ENCODE peak calls at places on chromosomes 3 and 15, in seven cellular contexts. Q, C, H, V, L, J and R are unnamed samples. For H3K4me1, the result is how much of the 10 kb centered on the place peaks cover.

GRCh38 chr15:36252117-36252711 is 327.2 kb upstream of the CDIN1 start:
- DNase-seq in Q (no peak), C (no peak), H (no peak), V (no peak), L (no peak), J (no peak), R (no peak)

GRCh38 chr3:191356586-191357439 is 26.5 kb upstream of the UTS2B start:
- DNase-seq in Q (no peak), C (no peak), H (no peak), V (no peak), L (peak), J (no peak), R (no peak)

GRCh38 chr3:67648229-67648628 is 6.2 kb downstream of the SUCLG2 start:
- DNase-seq in Q (no peak), C (peak), H (no peak), V (no peak), L (no peak), J (no peak), R (no peak)

GRCh38 chr3:133509482-133509881 is 64.0 kb upstream of the CDV3 start:
- DNase-seq in Q (no peak), C (no peak), H (no peak), V (no peak), L (no peak), J (no peak), R (no peak)

GRCh38 chr15:31345606-31346366 is 19.2 kb downstream of the KLF13 start:
- DNase-seq in Q (no peak), C (no peak), H (no peak), V (peak), L (peak), J (no peak), R (no peak)

GRCh38 chr3:145963111-145963510 is 197.9 kb downstream of the PLOD2 start:
- DNase-seq in Q (no peak), C (no peak), H (no peak), V (no peak), L (no peak), J (no peak), R (no peak)

GRCh38 chr3:37766220-37766605 is 95.5 kb upstream of the CTDSPL start:
- DNase-seq in Q (no peak), C (no peak), H (no peak), V (no peak), L (no peak), J (no peak), R (no peak)

GRCh38 chr3:12965999-12966846 is 107.0 kb downstream of the IQSEC1 start:
- DNase-seq in Q (no peak), C (no peak), H (no peak), V (no peak), L (peak), J (no peak), R (no peak)

GRCh38 chr15:90020041-90020735 is 19.1 kb downstream of the ZNF710 start:
- DNase-seq in Q (no peak), C (peak), H (peak), V (no peak), L (no peak), J (no peak), R (no peak)

GRCh38 chr3:11480663-11481298 is 162.9 kb downstream of the VGLL4 start:
- DNase-seq in Q (no peak), C (peak), H (peak), V (no peak), L (no peak), J (no peak), R (no peak)

GRCh38 chr3:52546111-52546901 is 9.9 kb downstream of the UQCC5 start:
- DNase-seq in Q (no peak), C (no peak), H (no peak), V (no peak), L (no peak), J (no peak), R (no peak)

GRCh38 chr3:167653750-167654149 is at the start of gene WDR49:
- DNase-seq in Q (no peak), C (no peak), H (no peak), V (no peak), L (no peak), J (peak), R (no peak)

GRCh38 chr3:85801955-85802354 is 843.2 kb downstream of the CADM2 start:
- DNase-seq in Q (no peak), C (no peak), H (no peak), V (no peak), L (no peak), J (peak), R (peak)

GRCh38 chr15:68679961-68680371 is 101.2 kb downstream of the CORO2B start:
- DNase-seq in Q (no peak), C (no peak), H (no peak), V (no peak), L (peak), J (no peak), R (no peak)

GRCh38 chr3:37991109-37991508 is 523 bp downstream of the VILL start:
- DNase-seq in Q (no peak), C (no peak), H (peak), V (peak), L (no peak), J (no peak), R (peak)

GRCh38 chr15:77786956-77787355 is 154.2 kb upstream of the LINGO1 start:
- DNase-seq in Q (no peak), C (peak), H (no peak), V (no peak), L (no peak), J (no peak), R (no peak)

GRCh38 chr3:128094295-128095151 is 29.1 kb downstream of the RUVBL1 start:
- DNase-seq in Q (no peak), C (no peak), H (no peak), V (no peak), L (no peak), J (no peak), R (no peak)

GRCh38 chr3:128095222-128095703 is 28.3 kb downstream of the RUVBL1 start:
- DNase-seq in Q (peak), C (peak), H (peak), V (peak), L (peak), J (peak), R (peak)

GRCh38 chr3:128100638-128101037 is 23.0 kb downstream of the RUVBL1 start:
- DNase-seq in Q (no peak), C (no peak), H (no peak), V (no peak), L (no peak), J (no peak), R (no peak)

GRCh38 chr3:128100126-128100525 is 23.5 kb downstream of the RUVBL1 start:
- DNase-seq in Q (no peak), C (no peak), H (no peak), V (no peak), L (no peak), J (no peak), R (no peak)

GRCh38 chr3:128098234-128098633 is 25.4 kb downstream of the RUVBL1 start:
- DNase-seq in Q (no peak), C (no peak), H (no peak), V (no peak), L (no peak), J (no peak), R (peak)
- H3K4me1 ChIP-seq in Q (under half), C (under half), H (half or more), V (under half), L (under half), J (under half), R (under half)

GRCh38 chr15:85429522-85429921 is 49.1 kb downstream of the AKAP13 start:
- DNase-seq in Q (no peak), C (no peak), H (no peak), V (no peak), L (no peak), J (no peak), R (no peak)

GRCh38 chr15:85423256-85423655 is 42.9 kb downstream of the AKAP13 start:
- DNase-seq in Q (no peak), C (no peak), H (no peak), V (no peak), L (no peak), J (no peak), R (no peak)

GRCh38 chr15:85430406-85431204 is 50.2 kb downstream of the AKAP13 start:
- DNase-seq in Q (no peak), C (no peak), H (no peak), V (no peak), L (no peak), J (no peak), R (no peak)

GRCh38 chr15:85424154-85424553 is 43.8 kb downstream of the AKAP13 start:
- DNase-seq in Q (no peak), C (no peak), H (no peak), V (no peak), L (no peak), J (no peak), R (no peak)

DNA sequence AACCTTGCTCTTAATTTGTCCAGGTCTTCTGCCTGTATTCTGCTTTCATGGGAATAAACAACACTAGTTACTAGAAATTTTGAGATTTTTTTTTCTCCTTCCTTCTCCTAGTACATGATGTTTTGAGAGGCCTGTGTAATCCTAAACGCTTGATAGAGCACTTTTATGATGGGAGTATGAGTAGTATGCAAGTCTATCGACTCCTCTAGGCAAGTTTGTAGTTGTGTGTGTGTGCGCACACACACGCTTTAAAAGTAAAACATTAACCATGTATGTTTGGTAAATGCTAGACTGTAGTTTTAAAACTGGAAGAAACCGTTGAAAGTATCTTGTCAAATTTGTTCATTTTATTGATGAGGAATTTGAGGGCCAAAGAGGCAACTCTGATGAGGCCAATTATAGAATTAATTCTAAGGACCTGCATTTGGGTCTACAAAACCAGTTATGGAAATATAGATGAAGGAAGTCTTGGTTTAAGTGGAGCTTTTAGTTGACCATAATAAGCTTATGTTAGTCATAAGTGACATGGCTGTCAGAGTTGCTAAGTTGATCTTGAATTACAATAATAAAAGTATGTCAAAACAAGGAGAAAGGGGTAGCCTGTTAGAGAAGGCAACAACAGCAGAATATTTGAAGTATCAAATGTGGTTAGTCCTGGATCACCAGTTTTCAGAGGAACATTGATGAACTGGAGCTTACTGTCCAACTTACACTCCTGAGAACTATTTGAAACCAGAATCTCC is 47.1 kb downstream of the AKAP13 start:
- DNase-seq in Q (no peak), C (no peak), H (no peak), V (no peak), L (no peak), J (no peak), R (no peak)
- H3K4me1 ChIP-seq in Q (under half), C (under half), H (under half), V (under half), L (under half), J (under half), R (under half)

GRCh38 chr3:44000586-44000985 is 241.1 kb upstream of the TOPAZ1 start:
- DNase-seq in Q (no peak), C (no peak), H (no peak), V (no peak), L (no peak), J (no peak), R (no peak)
- H3K4me1 ChIP-seq in Q (under half), C (under half), H (under half), V (under half), L (under half), J (under half), R (under half)

DNA sequence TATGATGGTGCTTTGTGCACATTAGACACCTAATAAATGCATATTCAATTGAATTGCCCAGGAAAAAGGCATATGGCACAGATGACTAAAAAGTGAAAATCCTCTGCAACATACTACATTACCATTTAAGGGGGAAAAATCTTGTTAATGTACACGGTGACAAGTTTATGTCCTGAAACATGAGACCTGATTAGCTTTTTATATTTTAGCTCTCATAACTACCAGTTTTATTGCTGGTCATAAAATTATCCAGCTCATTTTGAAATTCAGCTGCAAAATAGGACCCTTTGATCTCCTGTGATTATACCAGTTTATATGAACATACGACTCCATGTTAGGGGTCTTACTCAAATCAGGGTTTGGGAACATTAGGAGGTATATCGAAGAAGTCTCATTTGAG is 684.6 kb upstream of the CCDC54 start:
- DNase-seq in Q (no peak), C (no peak), H (no peak), V (no peak), L (no peak), J (no peak), R (no peak)
- H3K4me1 ChIP-seq in Q (under half), C (under half), H (under half), V (under half), L (under half), J (under half), R (under half)

DNA sequence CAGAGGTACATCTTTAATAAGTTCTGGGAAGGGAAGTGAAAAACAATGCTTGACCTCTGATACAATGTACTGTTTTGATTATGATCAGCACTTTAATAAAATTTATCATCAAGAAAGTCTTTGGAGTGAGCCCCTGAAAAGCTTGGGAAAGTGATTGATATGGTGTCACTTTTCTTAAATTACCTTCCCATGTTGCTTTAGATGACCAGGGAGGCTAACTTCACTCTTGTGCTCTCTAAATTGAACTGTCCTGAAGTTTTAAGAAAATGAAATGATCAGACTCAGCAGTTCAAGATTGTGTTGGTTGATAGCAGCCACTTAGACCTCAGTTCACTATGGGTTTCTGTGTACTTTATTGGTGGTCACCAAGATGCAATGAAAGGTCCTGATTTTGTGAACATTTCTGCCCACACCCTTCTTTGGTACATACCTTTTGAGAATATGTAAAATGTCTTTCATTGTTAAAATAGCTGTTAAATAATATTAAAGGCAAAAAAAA is 15.7 kb downstream of the TGFBR2 start:
- DNase-seq in Q (no peak), C (no peak), H (no peak), V (no peak), L (no peak), J (no peak), R (no peak)
- H3K4me1 ChIP-seq in Q (half or more), C (under half), H (under half), V (half or more), L (under half), J (under half), R (half or more)

GRCh38 chr3:58052373-58053273 is 44.4 kb downstream of the FLNB start:
- DNase-seq in Q (no peak), C (peak), H (peak), V (peak), L (peak), J (no peak), R (peak)
- H3K4me1 ChIP-seq in Q (under half), C (under half), H (half or more), V (under half), L (under half), J (under half), R (half or more)

GRCh38 chr15:25848769-25849430 is 14.2 kb downstream of the ATP10A start:
- DNase-seq in Q (no peak), C (no peak), H (no peak), V (no peak), L (no peak), J (no peak), R (peak)

GRCh38 chr15:25852027-25852426 is 11.1 kb downstream of the ATP10A start:
- DNase-seq in Q (no peak), C (no peak), H (no peak), V (no peak), L (no peak), J (no peak), R (no peak)

GRCh38 chr15:25850154-25851111 is 12.7 kb downstream of the ATP10A start:
- DNase-seq in Q (peak), C (peak), H (peak), V (peak), L (peak), J (peak), R (peak)

GRCh38 chr15:25849431-25849921 is 13.7 kb downstream of the ATP10A start:
- DNase-seq in Q (no peak), C (no peak), H (no peak), V (no peak), L (no peak), J (no peak), R (no peak)

DNA sequence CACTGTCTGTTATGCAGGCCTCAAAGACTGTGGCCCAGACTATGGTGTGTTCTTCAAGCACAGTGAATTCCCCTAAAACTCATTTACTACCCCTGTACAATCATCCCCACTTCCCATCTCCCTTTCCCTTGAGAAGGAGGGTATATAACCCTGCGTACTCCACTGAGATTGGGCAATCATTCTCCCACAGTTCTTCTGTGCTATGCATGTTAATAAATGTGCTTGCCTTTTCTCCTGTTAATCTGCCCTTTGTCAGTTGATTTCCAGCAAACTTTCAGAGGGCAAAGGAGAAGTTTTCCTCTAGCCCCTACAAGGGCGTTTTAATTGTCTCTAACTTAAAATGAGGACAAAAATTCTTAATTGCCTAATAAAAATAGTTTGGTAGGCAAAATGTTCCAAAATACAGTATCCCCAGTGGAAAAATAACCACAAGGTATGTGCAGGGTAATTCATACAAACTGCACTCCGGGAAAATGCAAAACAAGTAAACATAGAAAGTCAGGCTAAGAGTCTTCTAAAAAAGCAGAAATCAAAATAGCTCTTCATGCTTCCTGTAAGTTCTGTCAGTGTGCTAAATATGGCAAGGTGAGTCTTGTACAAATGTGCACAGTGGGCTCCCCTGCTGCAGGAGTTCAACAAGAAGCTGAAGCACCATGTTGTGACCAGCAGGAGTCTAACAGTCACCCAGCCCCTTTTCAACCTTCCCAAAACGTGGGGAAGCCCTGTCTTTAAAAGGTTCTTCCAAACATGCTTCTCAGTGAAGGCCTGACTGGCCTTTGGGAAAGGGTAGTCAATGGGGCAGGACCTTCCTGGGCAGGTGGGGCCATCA is 10.2 kb downstream of the ATP10A start:
- DNase-seq in Q (no peak), C (no peak), H (no peak), V (no peak), L (no peak), J (no peak), R (no peak)
- H3K4me1 ChIP-seq in Q (half or more), C (under half), H (under half), V (under half), L (under half), J (under half), R (under half)

GRCh38 chr3:129278970-129279906 is 568 bp downstream of the HMCES start:
- DNase-seq in Q (peak), C (peak), H (peak), V (peak), L (peak), J (peak), R (peak)

GRCh38 chr3:129280183-129280582 is 1.5 kb downstream of the HMCES start:
- DNase-seq in Q (no peak), C (no peak), H (no peak), V (no peak), L (no peak), J (no peak), R (no peak)

GRCh38 chr3:129278439-129278969 is at the start of gene HMCES:
- DNase-seq in Q (peak), C (peak), H (peak), V (peak), L (peak), J (peak), R (peak)

GRCh38 chr3:129276385-129276784 is 2.3 kb upstream of the HMCES start:
- DNase-seq in Q (no peak), C (peak), H (no peak), V (no peak), L (no peak), J (no peak), R (no peak)

DNA sequence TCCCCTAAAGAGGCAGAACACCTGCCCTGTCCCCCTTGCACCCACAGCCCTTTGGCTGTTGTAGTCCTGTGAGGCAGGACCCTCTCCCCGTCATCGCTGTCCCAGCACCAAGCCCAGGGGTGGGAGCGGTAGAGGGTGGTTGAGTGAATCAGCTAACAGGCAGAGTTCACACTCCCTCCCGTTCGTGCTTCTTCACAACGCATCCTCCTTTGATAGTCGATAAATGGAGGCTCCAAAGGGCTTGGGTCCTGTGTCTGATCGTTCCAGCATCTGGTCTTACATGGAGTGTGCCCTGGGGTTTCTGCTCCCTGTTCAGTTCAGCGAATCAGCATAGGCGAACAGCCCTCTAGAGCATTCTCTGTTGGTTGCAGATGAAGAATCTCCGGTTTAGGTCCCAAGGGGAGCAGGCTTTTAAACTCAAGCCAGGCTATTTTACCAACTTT is 820 bp upstream of the HMCES start:
- DNase-seq in Q (no peak), C (peak), H (no peak), V (no peak), L (no peak), J (no peak), R (no peak)
- H3K4me1 ChIP-seq in Q (under half), C (under half), H (under half), V (under half), L (under half), J (under half), R (under half)

GRCh38 chr3:50604628-50605588 is 6.7 kb downstream of the CISH start:
- DNase-seq in Q (no peak), C (peak), H (peak), V (no peak), L (peak), J (no peak), R (no peak)
- H3K4me1 ChIP-seq in Q (half or more), C (half or more), H (half or more), V (half or more), L (half or more), J (under half), R (under half)